ENCODE peak calls at places on chromosomes 11 and 22, in five cellular contexts. C is astrocyte, K is neural progenitor cell, J is H1, U is mammary epithelial cell. S is an unnamed sample.

GRCh38 chr11:15775051-15775541 is 581.2 kb downstream of the SOX6 start:
- DNase-seq in J (no peak), K (no peak), U (no peak), C (peak), S (no peak)

GRCh38 chr11:64000740-64001514 is 14.7 kb downstream of the OTUB1 start:
- DNase-seq in C (no peak), J (no peak), U (no peak), K (peak), S (peak)

GRCh38 chr11:110951609-110952008 is 239.4 kb upstream of the ARHGAP20 start:
- DNase-seq in C (no peak), J (no peak), K (no peak), U (no peak), S (no peak)

GRCh38 chr22:37843746-37844089 is 416 bp downstream of the ANKRD54 start:
- DNase-seq in K (no peak), U (no peak), C (no peak), J (no peak), S (peak)

GRCh38 chr11:65116370-65117205 is 913 bp downstream of the ZNHIT2 start:
- DNase-seq in U (peak), C (peak), J (no peak), K (peak), S (peak)

GRCh38 chr11:47178305-47178704 is 1.6 kb upstream of the ARFGAP2 start:
- DNase-seq in U (no peak), C (no peak), J (no peak), K (no peak), S (no peak)

GRCh38 chr11:101552893-101553292 is 30.9 kb downstream of the TRPC6 start:
- DNase-seq in U (no peak), K (no peak), J (no peak), C (no peak), S (no peak)

GRCh38 chr11:106271686-106272085 is 194.2 kb downstream of the AASDHPPT start:
- DNase-seq in U (peak), C (peak), K (no peak), J (no peak), S (no peak)

GRCh38 chr11:128365044-128365443 is 222.3 kb downstream of the ETS1 start:
- DNase-seq in K (peak), J (no peak), U (peak), C (peak), S (peak)

GRCh38 chr11:60125962-60126585 is 37.6 kb downstream of the MS4A2 start:
- DNase-seq in K (no peak), J (no peak), C (no peak), U (peak), S (no peak)

GRCh38 chr11:45390407-45390806 is 104.3 kb upstream of the SYT13 start:
- DNase-seq in U (no peak), K (no peak), J (no peak), C (no peak), S (no peak)

GRCh38 chr11:71153005-71153395 is 99.4 kb downstream of the SHANK2 start:
- DNase-seq in U (peak), J (no peak), C (no peak), K (no peak), S (peak)

GRCh38 chr11:103091024-103091423 is 936 bp downstream of the DCUN1D5 start:
- DNase-seq in C (peak), U (peak), K (peak), J (no peak), S (peak)

GRCh38 chr22:40519284-40519947 is 117.1 kb downstream of the MRTFA start:
- DNase-seq in C (no peak), K (no peak), J (no peak), U (peak), S (no peak)

GRCh38 chr11:74669311-74670160 is 61.7 kb downstream of the CHRDL2 start:
- DNase-seq in C (no peak), K (no peak), J (no peak), U (no peak), S (no peak)

GRCh38 chr11:31874631-31875191 is 63.6 kb upstream of the PAX6 start:
- DNase-seq in K (peak), U (peak), J (no peak), C (no peak), S (no peak)

DNA sequence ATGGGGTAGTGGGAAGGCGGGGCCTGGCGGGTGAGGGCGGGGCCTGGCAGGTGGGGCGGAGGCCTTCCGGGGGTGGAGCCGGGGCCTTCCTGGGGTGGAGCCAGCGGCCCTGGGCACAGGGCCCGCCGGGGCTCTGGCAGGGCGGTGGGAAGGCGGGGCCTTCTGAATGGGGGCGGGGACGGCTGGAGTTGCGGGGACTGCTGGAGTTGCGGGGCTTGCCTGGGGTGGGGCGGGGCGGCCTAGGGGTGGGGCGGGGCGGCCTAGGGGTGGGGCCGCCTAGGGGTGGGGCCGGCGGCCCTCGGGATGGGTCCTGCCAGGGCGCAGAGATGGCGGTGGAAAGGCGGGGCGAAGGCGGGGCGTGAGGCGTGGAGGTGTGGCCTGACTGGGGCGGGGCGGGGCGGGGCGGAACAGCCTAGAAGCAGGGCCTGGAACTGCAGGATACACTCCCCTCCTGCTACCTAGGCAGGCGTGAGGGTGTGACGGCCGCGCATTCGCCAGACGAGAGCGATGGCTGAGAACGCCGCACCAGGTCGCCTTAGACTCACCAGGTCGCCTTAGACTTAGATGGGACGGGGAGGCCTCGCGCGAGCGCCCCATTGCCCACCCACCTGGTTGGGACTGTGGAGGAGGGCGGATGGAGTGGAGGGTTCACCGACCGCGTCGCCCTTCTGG is 19.3 kb downstream of the RRP7A start:
- DNase-seq in J (peak), C (peak), U (peak), K (peak), S (peak)
- H3K27ac ChIP-seq in J (no peak), C (no peak), U (no peak), K (no peak), S (no peak)

GRCh38 chr22:36816635-36817428 is at the start of gene PVALB:
- DNase-seq in J (no peak), U (peak), C (peak), K (peak), S (peak)
- TF ChIP-seq EZH2 in J (peak), U (peak), C (peak), K (peak), S (peak)

GRCh38 chr22:22721681-22722309 is 77.4 kb downstream of the GGTLC2 start:
- DNase-seq in J (no peak), U (peak), C (peak), K (no peak), S (no peak)
- H3K27ac ChIP-seq in J (no peak), U (no peak), C (no peak), K (no peak), S (no peak)

GRCh38 chr22:50601669-50602337 is 1.2 kb downstream of the MAPK8IP2 start:
- DNase-seq in U (no peak), C (no peak), J (no peak), K (no peak), S (no peak)

GRCh38 chr22:50600541-50600940 is at the start of gene MAPK8IP2:
- DNase-seq in J (no peak), C (no peak), K (peak), U (no peak), S (no peak)

GRCh38 chr22:50599816-50600454 is 658 bp upstream of the MAPK8IP2 start:
- DNase-seq in C (no peak), K (peak), U (peak), J (no peak), S (peak)

GRCh38 chr22:50602338-50602700 is 1.7 kb downstream of the MAPK8IP2 start:
- DNase-seq in K (no peak), J (no peak), C (no peak), U (no peak), S (no peak)

GRCh38 chr22:50600967-50601668 is 525 bp downstream of the MAPK8IP2 start:
- DNase-seq in K (no peak), U (no peak), J (no peak), C (no peak), S (no peak)
- TF ChIP-seq EZH2 in K (peak), U (no peak), J (peak), C (peak), S (peak)

DNA sequence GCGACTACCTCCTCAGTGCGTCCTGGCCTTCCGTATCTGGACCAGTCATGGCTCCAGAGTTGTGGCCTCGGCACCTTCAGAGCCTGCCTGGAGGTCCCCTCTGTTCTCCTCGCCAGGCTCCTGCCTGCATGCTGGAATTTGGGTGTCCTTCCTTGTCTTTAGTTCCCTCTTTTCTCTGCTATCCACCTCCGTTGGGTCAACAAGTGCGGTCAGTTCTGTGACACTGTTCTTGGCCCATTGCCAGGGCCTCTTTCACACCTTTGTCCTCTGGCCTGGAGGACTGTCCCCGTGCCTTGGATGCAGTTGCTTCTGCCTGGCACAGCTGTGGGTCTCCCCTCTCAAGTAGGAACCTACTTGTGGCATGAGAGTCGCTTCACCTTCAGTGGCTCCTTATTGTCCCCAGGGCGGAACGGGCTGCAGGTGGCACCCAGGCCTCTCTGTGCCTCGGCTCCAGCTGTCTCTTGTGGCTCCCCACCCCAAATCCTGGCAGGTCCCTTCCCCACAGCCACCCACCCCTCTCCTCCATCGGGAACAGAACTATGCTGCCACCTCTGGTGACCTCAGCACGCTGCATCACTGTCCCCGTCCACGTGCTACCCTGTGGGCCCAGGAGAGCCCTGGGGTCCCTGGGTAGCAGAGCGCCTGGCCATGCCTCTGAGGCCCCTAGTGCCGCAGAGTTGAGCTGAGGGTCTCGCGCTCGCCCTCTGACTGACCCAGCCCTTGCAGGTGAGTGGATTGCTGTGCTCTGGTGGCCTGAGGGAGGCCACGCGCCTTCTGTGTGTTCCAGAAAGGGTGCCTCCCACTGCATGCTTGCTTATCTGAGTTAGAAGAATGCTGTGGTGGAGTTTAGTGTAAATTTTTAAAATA is 4.7 kb downstream of the DGCR8 start:
- DNase-seq in K (peak), C (no peak), U (no peak), J (no peak), S (peak)
- H3K27ac ChIP-seq in K (peak), C (no peak), U (no peak), J (peak), S (peak)

GRCh38 chr11:17694711-17695110 is 24.7 kb upstream of the MYOD1 start:
- DNase-seq in J (no peak), C (no peak), U (no peak), K (no peak), S (no peak)

GRCh38 chr11:17696741-17697140 is 22.6 kb upstream of the MYOD1 start:
- DNase-seq in C (no peak), K (no peak), J (no peak), U (no peak), S (no peak)

GRCh38 chr11:17693531-17693930 is 25.8 kb upstream of the MYOD1 start:
- DNase-seq in J (no peak), C (no peak), U (no peak), K (no peak), S (no peak)

GRCh38 chr11:17697175-17697949 is 22.0 kb upstream of the MYOD1 start:
- DNase-seq in J (no peak), C (no peak), K (no peak), U (no peak), S (no peak)

DNA sequence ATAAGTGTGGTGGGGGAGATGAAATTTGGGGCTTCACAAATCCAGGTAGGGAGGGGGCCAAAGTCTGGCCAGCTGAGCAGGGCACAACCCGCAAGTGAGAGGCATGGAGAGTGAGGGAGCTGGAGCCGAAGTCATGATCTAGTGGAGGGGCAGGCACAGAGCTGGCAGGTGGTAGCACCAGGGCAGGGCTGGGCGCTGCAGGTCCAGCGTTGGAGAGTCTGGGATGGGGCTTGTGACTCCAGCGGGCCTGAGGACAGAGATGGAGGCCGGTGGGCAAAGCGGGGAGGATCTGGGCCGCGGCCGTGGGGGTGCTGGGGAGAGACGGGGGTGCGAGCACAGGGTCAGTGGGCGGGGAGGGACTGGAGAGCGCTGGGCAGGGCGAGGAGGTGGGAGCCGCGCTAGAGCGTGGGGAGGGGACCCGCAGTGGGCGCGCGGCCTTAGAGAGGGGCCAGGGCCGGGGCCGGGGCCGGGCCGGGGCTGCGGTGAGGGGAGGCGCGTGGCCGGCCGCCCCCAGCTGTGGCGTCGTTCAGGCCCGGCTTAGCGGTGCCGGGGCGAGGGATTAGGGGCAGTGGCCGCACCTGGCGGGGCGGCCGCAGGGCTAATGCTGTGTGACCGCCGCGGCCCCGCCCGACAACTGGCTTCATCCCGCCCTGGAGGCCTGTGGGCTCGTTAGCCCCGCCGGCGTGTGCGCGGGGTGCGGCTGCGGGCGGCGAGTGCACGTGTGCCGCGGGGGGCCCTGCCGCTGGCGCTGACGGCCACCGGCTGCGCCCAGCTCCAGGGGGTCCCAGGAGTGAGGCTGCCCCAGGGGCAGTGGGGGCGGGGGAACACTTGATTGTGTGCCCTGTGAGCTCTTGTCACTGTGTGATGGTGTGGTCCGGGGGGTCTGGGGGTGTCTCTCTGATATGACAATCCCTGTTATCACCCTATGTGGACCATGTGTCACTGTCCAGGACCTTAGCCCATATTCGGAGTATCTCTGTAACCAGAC is 23.6 kb upstream of the MYOD1 start:
- DNase-seq in C (no peak), U (no peak), J (no peak), K (peak), S (peak)
- TF ChIP-seq EZH2 in C (peak), U (no peak), J (peak), K (no peak), S (no peak)

GRCh38 chr22:19811811-19812771 is 42.6 kb downstream of the GNB1L start:
- DNase-seq in C (no peak), J (no peak), K (no peak), U (no peak), S (no peak)

GRCh38 chr22:19808873-19809478 is 45.7 kb downstream of the GNB1L start:
- DNase-seq in K (no peak), U (no peak), J (no peak), C (no peak), S (no peak)

GRCh38 chr22:19811211-19811621 is 43.5 kb downstream of the GNB1L start:
- DNase-seq in U (no peak), J (no peak), K (no peak), C (no peak), S (no peak)

GRCh38 chr22:19809741-19810140 is 44.9 kb downstream of the GNB1L start:
- DNase-seq in K (no peak), U (no peak), J (no peak), C (no peak), S (no peak)

DNA sequence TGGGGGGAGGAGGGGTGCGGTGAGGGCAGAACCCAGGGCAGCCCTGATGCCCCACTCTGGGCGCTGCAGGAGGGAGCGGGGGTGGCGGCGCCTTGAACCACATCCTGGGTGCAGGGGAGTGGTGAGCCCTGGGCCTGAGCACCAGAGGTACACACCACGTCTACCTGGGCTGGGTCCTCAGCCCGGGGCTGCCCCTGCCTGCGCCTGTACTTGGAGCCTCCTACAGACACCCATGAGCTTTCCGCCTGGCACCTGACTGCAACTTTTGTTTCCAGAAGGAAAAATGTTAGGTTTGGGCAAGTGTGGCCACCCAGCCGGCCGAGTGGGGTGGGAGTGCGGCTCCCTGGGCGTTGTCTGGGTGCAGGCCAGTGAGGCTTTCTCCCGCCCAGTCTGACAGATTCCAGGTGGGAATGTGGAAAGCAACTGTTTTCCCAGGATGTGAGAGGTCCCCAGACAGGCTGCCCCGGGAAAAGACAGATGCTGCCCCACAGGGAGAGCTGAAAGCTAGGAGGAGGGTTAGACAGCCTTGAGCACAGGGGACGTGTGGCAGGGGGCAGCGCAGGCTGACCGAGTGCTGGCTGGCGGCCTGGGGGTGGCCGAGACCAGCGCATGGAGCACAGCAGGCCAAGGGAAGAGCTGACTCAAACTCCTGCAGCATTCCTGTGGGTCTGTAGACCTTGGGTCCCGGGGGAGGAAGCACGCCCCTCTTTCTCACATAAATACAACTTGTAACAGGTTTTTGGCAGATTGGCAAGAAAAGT is 44.1 kb downstream of the GNB1L start:
- DNase-seq in C (peak), J (no peak), K (peak), U (no peak), S (no peak)
- H3K27ac ChIP-seq in C (no peak), J (no peak), K (no peak), U (no peak), S (peak)

GRCh38 chr11:12007769-12008737 is at the start of gene DKK3:
- DNase-seq in C (no peak), J (no peak), U (peak), K (peak), S (peak)
- TF ChIP-seq EZH2 in C (no peak), J (peak), U (no peak), K (no peak), S (no peak)